ENCODE peak calls at places on chromosomes 16 and 17, in six cellular contexts. J is non-pigmented ciliary epithelial cell; V is stimulated activated naive CD8-positive, alpha-beta T cell treated with anti-CD3 and anti-CD28 coated beads, Interleukin-15, Interleukin-2, amounts not matched to agents 100 U/mL and 50 U/mL, for 24 hours; I is GM10248; L is COR-L47; N is epithelial cell of esophagus. A is an unnamed sample.

GRCh38 chr17:54976316-54976715 is 7.8 kb downstream of the STXBP4 start:
- DNase-seq in N (no peak), L (no peak), V (no peak), J (no peak), I (no peak), A (no peak)

GRCh38 chr17:28569446-28569845 is 1.9 kb downstream of the PIGS start:
- DNase-seq in N (no peak), J (no peak), L (no peak), I (no peak), V (no peak), A (no peak)

GRCh38 chr17:73278465-73279453 is 17.1 kb upstream of the CPSF4L start:
- DNase-seq in V (no peak), I (no peak), N (peak), J (no peak), L (peak), A (no peak)

GRCh38 chr17:74288785-74289184 is 14.8 kb downstream of the DNAI2 start:
- DNase-seq in I (peak), N (peak), V (peak), J (no peak), L (no peak), A (no peak)

GRCh38 chr17:29241015-29241963 is 5.4 kb upstream of the CRYBA1 start:
- DNase-seq in V (peak), I (no peak), J (peak), L (no peak), N (peak), A (no peak)

GRCh38 chr17:78550464-78550863 is 26.7 kb downstream of the DNAH17 start:
- DNase-seq in I (no peak), J (no peak), V (no peak), L (no peak), N (no peak), A (no peak)

GRCh38 chr17:78953356-78954350 is 26.1 kb downstream of the LGALS3BP start:
- DNase-seq in L (no peak), V (no peak), I (no peak), J (no peak), N (no peak), A (no peak)

GRCh38 chr17:7047566-7047965 is 3.7 kb upstream of the SLC16A11 start:
- DNase-seq in J (no peak), V (no peak), I (no peak), N (no peak), L (no peak), A (no peak)

GRCh38 chr16:4693956-4694663 is 748 bp downstream of the NUDT16L1 start:
- DNase-seq in N (peak), J (peak), V (peak), L (no peak), I (peak), A (no peak)

GRCh38 chr17:28675980-28676379 is 14.0 kb downstream of the SUPT6H start:
- DNase-seq in V (no peak), N (peak), L (no peak), I (no peak), J (no peak), A (no peak)

A was measured in NCI-H2081 treated with DMSO at 0.1 percent for 48 hours.